ENCODE peak calls at places on chromosomes 3 and 15, in seven cellular contexts. V is astrocyte, T is nucleus accumbens, B is progenitor cell of endocrine pancreas, H is amniotic stem cell, G is NCI-H1436, S is psoas muscle. C is an unnamed sample.

GRCh38 chr3:4950351-4950784 is 28.9 kb upstream of the BHLHE40 start:
- DNase-seq in G (no peak), T (no peak), S (peak), V (no peak), B (no peak), H (no peak), C (no peak)

GRCh38 chr3:134189848-134190247 is 60.8 kb downstream of the RYK start:
- DNase-seq in G (no peak), B (no peak), T (no peak), V (no peak), H (no peak), S (no peak), C (peak)

GRCh38 chr15:90580946-90581345 is 51.2 kb downstream of the CRTC3 start:
- DNase-seq in G (no peak), T (no peak), V (no peak), H (no peak), B (no peak), S (no peak), C (no peak)

GRCh38 chr3:17424137-17424536 is 318.3 kb downstream of the TBC1D5 start:
- DNase-seq in B (no peak), G (no peak), H (no peak), S (no peak), V (no peak), T (no peak), C (no peak)

GRCh38 chr3:13536832-13537231 is 12.1 kb upstream of the FBLN2 start:
- DNase-seq in S (no peak), T (no peak), V (no peak), B (no peak), H (no peak), G (no peak), C (no peak)

GRCh38 chr15:40016224-40016865 is 22.6 kb downstream of the SRP14 start:
- DNase-seq in G (no peak), H (no peak), T (no peak), B (no peak), S (no peak), V (peak), C (peak)

GRCh38 chr15:57085267-57085666 is 166.8 kb downstream of the TCF12 start:
- DNase-seq in H (no peak), G (no peak), B (no peak), S (no peak), V (peak), T (no peak), C (peak)

GRCh38 chr15:40776537-40777141 is 6.9 kb downstream of the C15orf62 start:
- DNase-seq in V (peak), H (no peak), G (no peak), T (no peak), B (no peak), S (peak), C (peak)